ENCODE peak calls at places on chromosomes 12 and 14, in eight cellular contexts. N is GM10248, S is epithelial cell of prostate, T is astrocyte of the hippocampus, U is omental fat pad, O is pancreas, L is posterior vena cava, W is foreskin fibroblast. V is an unnamed sample.

GRCh38 chr14:52121441-52121840 is 52.6 kb upstream of the NID2 start:
- DNase-seq in N (no peak), S (no peak), T (no peak), U (no peak), O (no peak), L (no peak), W (peak), V (no peak)

GRCh38 chr12:5803532-5803931 is 141.5 kb downstream of the ANO2 start:
- DNase-seq in N (no peak), S (no peak), T (no peak), U (no peak), O (no peak), L (no peak), W (no peak), V (no peak)

GRCh38 chr12:45669093-45669492 is 60.4 kb upstream of the ARID2 start:
- DNase-seq in N (peak), S (no peak), T (peak), U (no peak), O (no peak), L (no peak), W (no peak), V (no peak)

GRCh38 chr12:8078400-8078799 is 3.7 kb upstream of the NECAP1 start:
- DNase-seq in N (peak), S (no peak), T (peak), U (no peak), O (no peak), L (no peak), W (peak), V (peak)

GRCh38 chr12:102702447-102703114 is 214.5 kb downstream of the PAH start:
- DNase-seq in N (peak), S (no peak), T (peak), U (peak), O (peak), L (no peak), W (peak), V (peak)

GRCh38 chr12:122646568-122647220 is 56.5 kb downstream of the HCAR2 start:
- DNase-seq in N (peak), S (peak), T (peak), U (no peak), O (no peak), L (no peak), W (peak), V (peak)

GRCh38 chr14:94697773-94698556 is 71.9 kb downstream of the GSC start:
- DNase-seq in N (no peak), S (no peak), T (peak), U (no peak), O (no peak), L (no peak), W (peak), V (no peak)

GRCh38 chr14:97077253-97077653 is 280.1 kb downstream of the VRK1 start:
- DNase-seq in N (no peak), S (peak), T (peak), U (no peak), O (no peak), L (no peak), W (peak), V (peak)

GRCh38 chr14:104420990-104421389 is 158.6 kb upstream of the C14orf180 start:
- DNase-seq in N (no peak), S (no peak), T (no peak), U (peak), O (no peak), L (peak), W (no peak), V (no peak)

GRCh38 chr12:98373982-98374381 is 141.4 kb upstream of the TMPO start:
- DNase-seq in N (no peak), S (no peak), T (peak), U (no peak), O (no peak), L (no peak), W (no peak), V (no peak)

GRCh38 chr14:99569725-99570541 is 34.1 kb downstream of the CCDC85C start:
- DNase-seq in N (no peak), S (no peak), T (no peak), U (no peak), O (no peak), L (no peak), W (no peak), V (no peak)

GRCh38 chr12:28998662-28999120 is 150.4 kb upstream of the FAR2 start:
- DNase-seq in N (peak), S (no peak), T (peak), U (no peak), O (no peak), L (peak), W (peak), V (no peak)

GRCh38 chr14:97251423-97252155 is 454.4 kb downstream of the VRK1 start:
- DNase-seq in N (no peak), S (no peak), T (no peak), U (no peak), O (no peak), L (no peak), W (no peak), V (no peak)

GRCh38 chr12:12577786-12578185 is 15.1 kb upstream of the DUSP16 start:
- DNase-seq in N (no peak), S (no peak), T (no peak), U (no peak), O (no peak), L (no peak), W (peak), V (no peak)

GRCh38 chr14:70816525-70816924 is 7.2 kb upstream of the MAP3K9 start:
- DNase-seq in N (no peak), S (no peak), T (no peak), U (no peak), O (no peak), L (no peak), W (no peak), V (no peak)

GRCh38 chr12:27709932-27710591 is 570 bp upstream of the MRPS35 start:
- DNase-seq in N (no peak), S (no peak), T (no peak), U (no peak), O (peak), L (no peak), W (peak), V (no peak)

GRCh38 chr14:22557846-22558220 is 31.2 kb downstream of the DAD1 start:
- DNase-seq in N (no peak), S (no peak), T (no peak), U (no peak), O (no peak), L (no peak), W (no peak), V (no peak)

GRCh38 chr12:15534322-15534721 is 212.0 kb downstream of the PTPRO start:
- DNase-seq in N (no peak), S (no peak), T (peak), U (no peak), O (no peak), L (no peak), W (peak), V (no peak)

GRCh38 chr14:21680072-21680471 is 6.5 kb upstream of the OR4E1 start:
- DNase-seq in N (no peak), S (no peak), T (peak), U (no peak), O (no peak), L (no peak), W (peak), V (no peak)

V was measured in MG63.